ENCODE peak calls at places on chromosomes 7 and 10, in ten cellular contexts. U is heart left ventricle, L is fibroblast of lung, D is lower lobe of right lung, W is HCT116, O is fibroblast of the aortic adventitia, K is esophagus muscularis mucosa, J is cardiac muscle cell, H is left ventricle myocardium inferior, G is endothelial cell. M is an unnamed sample.

GRCh38 chr10:28184810-28185209 is 118.1 kb downstream of the MPP7 start:
- DNase-seq in K (no peak), G (no peak), U (no peak), D (no peak), O (no peak), W (no peak), J (no peak), L (no peak), H (no peak), M (no peak)

GRCh38 chr10:65684896-65685295 is 1240.9 kb upstream of the LRRTM3 start:
- DNase-seq in J (no peak), D (no peak), O (no peak), G (no peak), K (no peak), U (no peak), L (no peak), W (no peak), H (no peak), M (no peak)

GRCh38 chr7:122694697-122695096 is 4.2 kb downstream of the RNF133 start:
- DNase-seq in D (no peak), O (no peak), G (no peak), W (no peak), H (no peak), U (no peak), K (no peak), L (no peak), J (no peak), M (no peak)

GRCh38 chr7:53252539-53252938 is 217.1 kb downstream of the POM121L12 start:
- DNase-seq in H (no peak), L (no peak), W (no peak), G (no peak), O (no peak), D (no peak), J (no peak), K (no peak), U (no peak), M (no peak)

GRCh38 chr10:47059606-47060311 is 148.5 kb downstream of the PTPN20 start:
- DNase-seq in O (no peak), H (no peak), K (no peak), D (no peak), L (no peak), G (no peak), W (no peak), U (no peak), J (no peak), M (peak; percentile 71)

GRCh38 chr7:114150704-114151103 is 231.9 kb upstream of the PPP1R3A start:
- DNase-seq in L (no peak), O (no peak), U (no peak), W (no peak), D (no peak), K (no peak), H (no peak), G (no peak), J (no peak), M (no peak)

GRCh38 chr10:131758062-131758941 is 142.5 kb upstream of the PPP2R2D start:
- DNase-seq in K (no peak), J (no peak), W (no peak), O (no peak), U (no peak), D (no peak), H (no peak), L (no peak), G (no peak), M (no peak)

GRCh38 chr7:15291707-15292106 is 270.1 kb downstream of the AGMO start:
- DNase-seq in W (no peak), O (no peak), D (no peak), L (no peak), K (no peak), J (no peak), G (no peak), H (no peak), U (no peak), M (no peak)

GRCh38 chr7:15886626-15887025 is 200.1 kb upstream of the MEOX2 start:
- DNase-seq in O (no peak), D (no peak), G (no peak), W (no peak), J (no peak), L (no peak), H (no peak), K (no peak), U (no peak), M (no peak)

GRCh38 chr10:123480344-123480743 is 185.8 kb upstream of the GPR26 start:
- DNase-seq in J (no peak), G (no peak), L (no peak), K (no peak), H (no peak), W (no peak), D (no peak), U (no peak), O (no peak), M (no peak)

GRCh38 chr10:100122780-100123179 is 41.1 kb upstream of the CPN1 start:
- DNase-seq in K (no peak), W (no peak), L (no peak), H (no peak), D (no peak), G (no peak), U (no peak), J (no peak), O (no peak), M (no peak)

GRCh38 chr10:49465717-49466116 is 69.8 kb upstream of the DRGX start:
- DNase-seq in G (no peak), D (no peak), H (no peak), K (no peak), J (no peak), W (no peak), U (no peak), L (no peak), O (no peak), M (no peak)

GRCh38 chr7:123492485-123492884 is 41.9 kb downstream of the IQUB start:
- DNase-seq in W (no peak), L (no peak), D (no peak), G (no peak), H (no peak), J (no peak), O (no peak), U (no peak), K (no peak), M (no peak)

GRCh38 chr7:24817339-24817738 is 60.1 kb upstream of the GSDME start:
- DNase-seq in H (no peak), G (no peak), J (no peak), L (peak; percentile 20), K (no peak), W (no peak), U (no peak), O (no peak), D (no peak), M (no peak)

GRCh38 chr7:43108255-43109011 is 4.0 kb upstream of the HECW1 start:
- DNase-seq in J (peak; percentile 72), W (peak; percentile 44), L (peak; percentile 37), O (peak; percentile 55), H (peak; percentile 44), U (no peak), K (no peak), D (peak; percentile 71), G (peak; percentile 88), M (peak; percentile 87)

GRCh38 chr7:194257-194995 is 2.1 kb downstream of the FAM20C start:
- DNase-seq in K (no peak), H (no peak), J (peak; percentile 56), U (no peak), G (no peak), L (peak; percentile 62), W (no peak), O (peak; percentile 57), D (no peak), M (no peak)

GRCh38 chr10:34824870-34825269 is 9.8 kb upstream of the PARD3 start:
- DNase-seq in O (no peak), D (no peak), J (no peak), H (no peak), G (peak; percentile 14), U (no peak), L (no peak), K (no peak), W (no peak), M (no peak)
- TF ChIP-seq CTCF in O (peak; percentile 6), D (no peak), J (peak; percentile 13), H (peak; percentile 48), G (no peak), U (no peak), L (peak; percentile 30), K (peak; percentile 11), W (peak; percentile 40), M (peak; percentile 19)

DNA sequence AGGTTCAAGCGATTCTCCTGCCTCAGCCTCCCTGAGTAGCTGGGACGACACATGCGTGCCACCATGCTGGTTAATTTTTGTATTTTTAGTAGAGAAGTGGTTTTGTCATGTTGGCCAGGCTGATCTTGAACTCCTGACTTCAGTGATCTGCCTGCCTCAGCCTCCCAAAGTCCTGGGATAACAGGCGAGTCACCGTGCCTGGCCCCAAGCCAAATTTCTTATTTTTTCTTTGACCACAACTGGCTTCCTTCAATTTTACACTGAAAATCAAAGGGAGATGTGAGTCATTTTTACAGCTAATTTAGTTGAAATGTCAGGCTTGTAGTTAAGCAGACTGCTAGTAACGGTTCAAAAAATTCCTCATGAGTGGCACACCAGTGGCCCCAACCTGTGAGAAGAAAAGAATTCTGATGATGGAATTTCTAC is 7.8 kb downstream of the RNF216 start:
- DNase-seq in O (peak; percentile 93), H (no peak), W (peak; percentile 90), L (peak; percentile 98), U (no peak), K (no peak), G (no peak), J (peak; percentile 92), D (no peak), M (no peak)
- TF ChIP-seq CTCF in O (no peak), H (no peak), W (no peak), L (no peak), U (no peak), K (no peak), G (no peak), J (no peak), D (no peak), M (no peak)

DNA sequence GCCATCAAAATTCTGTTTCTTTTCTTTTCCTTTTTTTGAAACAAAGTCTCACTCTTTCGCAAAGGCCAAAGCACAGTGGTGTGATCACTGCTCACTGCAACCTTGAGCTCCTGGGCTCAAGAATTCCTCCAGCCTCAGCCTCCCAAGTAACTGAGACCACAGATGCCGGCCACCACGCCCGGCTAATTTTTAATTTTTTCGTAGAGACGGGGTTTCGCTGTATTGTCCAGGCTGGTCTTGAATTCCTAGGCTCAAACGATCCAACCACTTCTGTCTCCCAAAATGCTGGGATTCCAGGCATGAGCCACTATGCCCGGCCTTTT is 25.7 kb upstream of the TRIM56 start:
- DNase-seq in D (no peak), L (no peak), H (no peak), J (no peak), U (no peak), O (no peak), K (no peak), G (no peak), W (no peak), M (no peak)
- TF ChIP-seq CTCF in D (no peak), L (no peak), H (peak; percentile 6), J (no peak), U (peak; percentile 7), O (no peak), K (no peak), G (no peak), W (no peak), M (peak; percentile 3)

DNA sequence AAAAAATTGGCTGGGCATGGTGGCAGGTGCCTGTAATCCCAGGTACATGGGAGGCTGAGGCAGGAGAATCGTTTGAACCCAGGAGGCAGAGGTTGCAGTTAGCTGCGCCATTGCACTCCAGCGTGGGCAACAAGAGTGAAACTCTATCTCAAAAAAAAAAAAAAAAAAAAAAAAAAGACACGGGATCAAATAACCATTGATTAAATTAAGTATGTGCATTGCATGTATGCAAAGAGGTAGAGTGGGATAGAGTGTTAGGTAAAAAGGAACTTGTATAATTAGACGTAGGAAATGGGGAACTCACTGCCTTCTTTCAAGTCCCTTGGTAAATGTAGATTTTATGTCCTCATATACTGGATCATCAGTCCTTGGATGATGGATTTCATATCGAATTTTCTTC is 13.1 kb downstream of the VCL start:
- DNase-seq in K (no peak), G (no peak), H (no peak), O (no peak), L (no peak), J (no peak), W (no peak), U (no peak), D (no peak), M (no peak)
- TF ChIP-seq CTCF in K (no peak), G (no peak), H (no peak), O (no peak), L (no peak), J (no peak), W (no peak), U (no peak), D (no peak), M (no peak)